ENCODE peak calls at places on chromosomes 12 and 14, in five cellular contexts. W is fibroblast of pulmonary artery, I is GM20000, P is astrocyte of the spinal cord, K is endothelial cell. Z is an unnamed sample.
A peak's percentile ranks its signal among the peaks of the same experiment; 100 is the strongest.

GRCh38 chr14:77290705-77291104 is 19.7 kb upstream of the NGB start:
- DNase-seq in P (no peak), W (no peak), K (no peak), I (no peak), Z (no peak)

GRCh38 chr12:5715076-5715475 is 230.0 kb downstream of the ANO2 start:
- DNase-seq in K (no peak), P (no peak), I (no peak), W (no peak), Z (no peak)

GRCh38 chr12:111437816-111438454 is 32.2 kb downstream of the SH2B3 start:
- DNase-seq in I (no peak), P (peak; percentile 80), W (peak; percentile 89), K (peak; percentile 3), Z (no peak)

GRCh38 chr14:99559286-99559990 is 44.6 kb downstream of the CCDC85C start:
- DNase-seq in I (no peak), W (no peak), P (peak; percentile 53), K (no peak), Z (no peak)

GRCh38 chr14:76872796-76873432 is 46.7 kb downstream of the LRRC74A start:
- DNase-seq in W (peak; percentile 60), I (peak; percentile 83), K (peak; percentile 68), P (peak; percentile 34), Z (peak; percentile 82)

GRCh38 chr12:69151254-69151751 is 88.1 kb upstream of the CPSF6 start:
- DNase-seq in I (no peak), P (peak; percentile 72), W (no peak), K (no peak), Z (no peak)

GRCh38 chr12:27821259-27821973 is 41.4 kb upstream of the MANSC4 start:
- DNase-seq in P (peak; percentile 90), K (peak; percentile 61), I (peak; percentile 61), W (peak; percentile 86), Z (peak; percentile 47)

GRCh38 chr12:120539303-120539702 is 5.1 kb downstream of the RNF10 start:
- DNase-seq in W (no peak), I (no peak), K (no peak), P (peak; percentile 31), Z (no peak)

GRCh38 chr12:46722737-46723136 is 103.1 kb downstream of the SLC38A4 start:
- DNase-seq in K (no peak), I (no peak), P (no peak), W (peak; percentile 14), Z (no peak)

GRCh38 chr14:24249230-24250021 is 7.0 kb upstream of the TINF2 start:
- DNase-seq in I (no peak), P (no peak), W (no peak), K (no peak), Z (no peak)

GRCh38 chr12:122471324-122472226 is 29.2 kb downstream of the ZCCHC8 start:
- DNase-seq in P (peak; percentile 83), I (peak; percentile 42), W (peak; percentile 86), K (no peak), Z (peak; percentile 54)

GRCh38 chr12:2297004-2297403 is 244.2 kb downstream of the CACNA1C start:
- DNase-seq in K (no peak), W (no peak), P (no peak), I (no peak), Z (no peak)

GRCh38 chr12:132633398-132633797 is 14.8 kb downstream of the P2RX2 start:
- DNase-seq in P (no peak), W (no peak), K (no peak), I (no peak), Z (no peak)
- TF ChIP-seq CTCF in P (no peak), W (no peak), K (no peak), I (no peak), Z (no peak)

GRCh38 chr14:21796912-21797311 is 123.3 kb upstream of the OR4E1 start:
- DNase-seq in K (peak; percentile 28), P (no peak), W (no peak), I (no peak), Z (no peak)
- TF ChIP-seq CTCF in K (no peak), P (no peak), W (no peak), I (no peak), Z (no peak)

GRCh38 chr14:104688755-104689619 is at the start of gene INF2:
- DNase-seq in K (peak; percentile 58), I (peak; percentile 96), W (peak; percentile 45), P (peak; percentile 47), Z (peak; percentile 90)
- TF ChIP-seq CTCF in K (no peak), I (no peak), W (no peak), P (no peak), Z (no peak)

GRCh38 chr14:87067061-87067460 is 925.9 kb downstream of the GALC start:
- DNase-seq in W (no peak), K (no peak), P (no peak), I (no peak), Z (no peak)

GRCh38 chr14:87067597-87067996 is 925.4 kb downstream of the GALC start:
- DNase-seq in I (no peak), P (no peak), W (no peak), K (no peak), Z (no peak)

GRCh38 chr14:87065366-87065765 is 927.6 kb downstream of the GALC start:
- DNase-seq in P (no peak), I (no peak), W (no peak), K (no peak), Z (no peak)

GRCh38 chr14:87063181-87063580 is 929.8 kb downstream of the GALC start:
- DNase-seq in P (no peak), I (no peak), W (no peak), K (no peak), Z (no peak)

GRCh38 chr14:87066221-87066817 is 926.7 kb downstream of the GALC start:
- DNase-seq in K (no peak), W (no peak), P (no peak), I (no peak), Z (no peak)
- TF ChIP-seq CTCF in K (no peak), W (peak; percentile 35), P (peak; percentile 48), I (no peak), Z (no peak)

DNA sequence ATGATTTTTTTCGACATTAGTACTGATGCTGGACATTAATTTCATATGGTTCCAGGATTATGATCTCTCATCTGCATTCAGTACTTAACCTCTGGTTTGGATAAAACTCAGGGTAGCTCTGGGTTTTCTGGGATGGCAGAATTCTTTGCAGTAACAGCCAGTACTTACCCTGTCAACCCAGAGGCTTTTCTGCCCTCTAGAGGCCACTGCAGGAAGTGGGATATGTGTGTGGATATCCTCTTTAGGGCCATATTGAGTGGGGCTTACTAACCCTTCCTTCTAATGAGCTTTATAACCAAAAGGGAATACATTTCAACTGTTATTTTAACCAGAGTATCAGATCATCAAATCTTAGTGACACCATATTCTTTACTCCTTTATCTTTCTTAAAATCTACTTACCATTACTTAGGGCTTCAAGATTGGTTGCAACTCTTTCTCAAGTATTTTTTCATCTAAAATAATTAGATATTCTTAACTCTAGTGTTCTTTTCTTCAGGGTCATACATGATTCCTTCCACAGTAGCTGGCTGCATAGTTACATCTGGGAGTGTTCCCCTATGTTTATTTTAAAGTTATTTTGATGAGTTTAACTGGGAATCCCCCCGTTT is 488.0 kb upstream of the STXBP6 start:
- DNase-seq in W (no peak), P (no peak), I (peak; percentile 4), K (peak; percentile 72), Z (no peak)
- TF ChIP-seq CTCF in W (peak; percentile 17), P (peak; percentile 24), I (no peak), K (peak; percentile 61), Z (peak; percentile 15)

GRCh38 chr14:88792572-88793258 is at the start of gene EML5:
- DNase-seq in P (peak; percentile 57), W (peak; percentile 45), I (peak; percentile 85), K (peak; percentile 72), Z (peak; percentile 86)
- TF ChIP-seq CTCF in P (peak; percentile 46), W (peak; percentile 30), I (no peak), K (peak; percentile 39), Z (peak; percentile 44)

GRCh38 chr12:25202139-25202538 is 7.1 kb downstream of the ETFRF1 start:
- DNase-seq in K (no peak), I (no peak), W (no peak), P (no peak), Z (no peak)
- TF ChIP-seq CTCF in K (no peak), I (no peak), W (no peak), P (no peak), Z (no peak)

DNA sequence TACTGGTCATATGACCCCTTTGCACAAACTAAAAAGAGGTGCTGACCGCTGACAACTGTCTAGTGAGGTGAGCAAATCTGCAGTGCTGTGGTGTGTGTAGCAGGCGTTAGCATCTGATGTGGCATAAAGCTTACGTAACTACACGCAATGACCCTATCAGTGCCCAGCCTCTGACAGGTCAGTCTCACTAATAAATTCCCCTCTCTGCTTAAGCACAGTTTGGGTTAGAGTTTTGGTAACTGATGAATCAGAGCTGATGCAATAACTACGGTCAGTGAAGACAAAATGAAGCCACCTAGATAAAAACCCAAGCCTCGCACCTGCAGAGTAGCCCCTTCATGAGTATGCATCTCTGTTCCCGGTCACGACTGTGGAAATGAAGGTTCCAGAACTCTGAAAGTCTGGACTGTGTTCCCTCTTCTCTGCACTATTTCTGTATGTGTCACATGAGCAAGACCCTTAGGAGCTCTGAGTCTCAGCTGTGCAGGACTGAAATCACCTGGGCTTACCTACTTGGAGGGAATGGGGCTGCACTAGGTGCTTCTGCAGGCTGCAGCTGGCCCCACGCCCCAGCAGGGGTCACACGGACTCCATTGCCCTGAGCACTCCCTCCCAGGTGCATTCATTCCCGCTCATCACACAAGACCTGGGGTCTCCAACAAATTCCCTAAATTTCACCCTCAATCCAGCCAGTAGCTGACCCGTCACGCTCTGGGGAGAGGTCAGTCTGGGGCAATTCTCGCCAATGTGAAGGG is 54.4 kb downstream of the RIMBP2 start:
- DNase-seq in W (no peak), K (no peak), P (no peak), I (no peak), Z (no peak)
- TF ChIP-seq CTCF in W (no peak), K (no peak), P (no peak), I (no peak), Z (no peak)

GRCh38 chr12:14901228-14901562 is 15.5 kb upstream of the MGP start:
- DNase-seq in I (no peak), K (no peak), W (no peak), P (no peak), Z (no peak)
- TF ChIP-seq CTCF in I (no peak), K (no peak), W (no peak), P (no peak), Z (no peak)

DNA sequence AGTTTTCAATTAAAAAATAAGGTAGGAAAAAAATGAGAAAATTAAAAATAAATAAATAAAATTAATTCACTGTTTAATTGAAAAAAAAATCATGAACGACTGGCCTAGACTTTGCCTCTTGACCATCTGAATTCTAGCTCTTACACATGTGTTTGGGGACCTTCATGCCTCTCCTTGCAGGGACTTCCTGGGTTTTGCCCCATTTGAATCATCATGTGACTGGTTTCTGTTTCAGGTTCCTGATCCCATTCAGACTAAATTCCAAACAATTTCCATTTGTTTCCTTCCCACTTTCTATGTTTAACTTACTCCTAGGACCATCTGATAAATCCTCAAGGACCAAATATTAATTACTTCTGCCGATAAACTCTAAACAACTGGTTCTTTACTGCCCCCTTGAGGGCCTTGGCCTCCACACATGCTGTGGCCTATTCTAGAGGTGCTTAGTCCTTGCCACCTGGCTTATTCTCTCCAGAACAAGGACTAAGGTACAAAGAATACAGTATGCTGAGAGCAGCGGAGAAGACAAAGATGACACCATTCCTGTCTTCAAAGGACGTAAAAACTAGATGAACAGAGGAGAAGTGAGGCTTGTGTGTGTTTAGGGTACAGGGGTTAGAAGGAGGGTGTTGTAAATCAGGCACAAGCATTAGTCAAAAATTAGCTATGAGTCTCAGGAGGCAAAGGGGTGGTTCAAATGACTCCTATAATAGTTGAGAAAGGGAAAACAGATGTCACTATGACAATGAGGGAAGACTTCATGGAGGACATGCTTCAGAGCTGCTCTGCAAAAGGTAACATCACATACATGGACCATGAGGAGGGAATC is 125.8 kb upstream of the AVPR1A start:
- DNase-seq in P (peak; percentile 33), K (peak; percentile 54), W (peak; percentile 15), I (peak; percentile 6), Z (peak; percentile 7)
- TF ChIP-seq CTCF in P (peak; percentile 85), K (peak; percentile 64), W (peak; percentile 57), I (peak; percentile 47), Z (peak; percentile 41)

Z was measured in GM10248.